ENCODE peak calls at places on chromosomes 6 and 20, in seven cellular contexts. One of them, this sample, is unnamed.

GRCh38 chr20:6588296-6588695 is 179.2 kb upstream of the BMP2 start:
- DNase-seq in upper lobe of right lung: no peak
- DNase-seq in activated CD8-positive, alpha-beta memory T cell treated with anti-CD3 and anti-CD28 coated beads for 24 hours: no peak
- DNase-seq in ecto neural progenitor cell: no peak
- DNase-seq in HuH-7: no peak
- DNase-seq in cardiac fibroblast: peak; percentile 50
- DNase-seq in stimulated activated CD4-positive, alpha-beta T cell treated with anti-CD3 and anti-CD28 coated beads, Interleukin-2, amount 100 ng/mL, for 24 hours: no peak
- DNase-seq in this sample: no peak

GRCh38 chr6:26520088-26520839 is 17.9 kb upstream of the HMGN4 start:
- DNase-seq in upper lobe of right lung: peak; percentile 77
- DNase-seq in activated CD8-positive, alpha-beta memory T cell treated with anti-CD3 and anti-CD28 coated beads for 24 hours: peak; percentile 78
- DNase-seq in ecto neural progenitor cell: no peak
- DNase-seq in HuH-7: peak; percentile 46
- DNase-seq in cardiac fibroblast: no peak
- DNase-seq in stimulated activated CD4-positive, alpha-beta T cell treated with anti-CD3 and anti-CD28 coated beads, Interleukin-2, amount 100 ng/mL, for 24 hours: peak; percentile 49
- DNase-seq in this sample: no peak

GRCh38 chr6:139568956-139569538 is 194.6 kb upstream of the CITED2 start:
- DNase-seq in upper lobe of right lung: no peak
- DNase-seq in activated CD8-positive, alpha-beta memory T cell treated with anti-CD3 and anti-CD28 coated beads for 24 hours: no peak
- DNase-seq in ecto neural progenitor cell: no peak
- DNase-seq in HuH-7: no peak
- DNase-seq in cardiac fibroblast: peak; percentile 90
- DNase-seq in stimulated activated CD4-positive, alpha-beta T cell treated with anti-CD3 and anti-CD28 coated beads, Interleukin-2, amount 100 ng/mL, for 24 hours: no peak
- DNase-seq in this sample: no peak

GRCh38 chr20:42588847-42589246 is 600.9 kb downstream of the PTPRT start:
- DNase-seq in upper lobe of right lung: no peak
- DNase-seq in activated CD8-positive, alpha-beta memory T cell treated with anti-CD3 and anti-CD28 coated beads for 24 hours: no peak
- DNase-seq in ecto neural progenitor cell: no peak
- DNase-seq in HuH-7: no peak
- DNase-seq in cardiac fibroblast: no peak
- DNase-seq in stimulated activated CD4-positive, alpha-beta T cell treated with anti-CD3 and anti-CD28 coated beads, Interleukin-2, amount 100 ng/mL, for 24 hours: no peak
- DNase-seq in this sample: no peak

GRCh38 chr6:106973841-106974336 is 640 bp downstream of the CD24 start:
- DNase-seq in upper lobe of right lung: peak; percentile 68
- DNase-seq in activated CD8-positive, alpha-beta memory T cell treated with anti-CD3 and anti-CD28 coated beads for 24 hours: peak; percentile 68
- DNase-seq in ecto neural progenitor cell: no peak
- DNase-seq in HuH-7: peak; percentile 31
- DNase-seq in cardiac fibroblast: no peak
- DNase-seq in stimulated activated CD4-positive, alpha-beta T cell treated with anti-CD3 and anti-CD28 coated beads, Interleukin-2, amount 100 ng/mL, for 24 hours: peak; percentile 13
- DNase-seq in this sample: no peak

GRCh38 chr6:34414999-34415858 is 10.6 kb downstream of the RPS10 start:
- DNase-seq in upper lobe of right lung: no peak
- DNase-seq in activated CD8-positive, alpha-beta memory T cell treated with anti-CD3 and anti-CD28 coated beads for 24 hours: no peak
- DNase-seq in ecto neural progenitor cell: no peak
- DNase-seq in HuH-7: peak; percentile 58
- DNase-seq in cardiac fibroblast: peak; percentile 84
- DNase-seq in stimulated activated CD4-positive, alpha-beta T cell treated with anti-CD3 and anti-CD28 coated beads, Interleukin-2, amount 100 ng/mL, for 24 hours: no peak
- DNase-seq in this sample: no peak

GRCh38 chr20:57566803-57567459 is 6.0 kb downstream of the PCK1 start:
- DNase-seq in upper lobe of right lung: no peak
- DNase-seq in activated CD8-positive, alpha-beta memory T cell treated with anti-CD3 and anti-CD28 coated beads for 24 hours: no peak
- DNase-seq in ecto neural progenitor cell: no peak
- DNase-seq in HuH-7: no peak
- DNase-seq in cardiac fibroblast: no peak
- DNase-seq in stimulated activated CD4-positive, alpha-beta T cell treated with anti-CD3 and anti-CD28 coated beads, Interleukin-2, amount 100 ng/mL, for 24 hours: no peak
- DNase-seq in this sample: no peak

GRCh38 chr6:170290306-170291128 is at the start of gene DLL1:
- DNase-seq in upper lobe of right lung: no peak
- DNase-seq in activated CD8-positive, alpha-beta memory T cell treated with anti-CD3 and anti-CD28 coated beads for 24 hours: peak; percentile 74
- DNase-seq in ecto neural progenitor cell: peak; percentile 91
- DNase-seq in HuH-7: no peak
- DNase-seq in cardiac fibroblast: peak; percentile 44
- DNase-seq in stimulated activated CD4-positive, alpha-beta T cell treated with anti-CD3 and anti-CD28 coated beads, Interleukin-2, amount 100 ng/mL, for 24 hours: peak; percentile 48
- DNase-seq in this sample: no peak

GRCh38 chr20:32970973-32971300 is 33.3 kb downstream of the SUN5 start:
- DNase-seq in upper lobe of right lung: peak; percentile 56
- DNase-seq in activated CD8-positive, alpha-beta memory T cell treated with anti-CD3 and anti-CD28 coated beads for 24 hours: peak; percentile 73
- DNase-seq in ecto neural progenitor cell: peak; percentile 32
- DNase-seq in HuH-7: no peak
- DNase-seq in cardiac fibroblast: no peak
- DNase-seq in stimulated activated CD4-positive, alpha-beta T cell treated with anti-CD3 and anti-CD28 coated beads, Interleukin-2, amount 100 ng/mL, for 24 hours: peak; percentile 24
- DNase-seq in this sample: no peak

GRCh38 chr6:135728589-135728988 is 122.9 kb upstream of the PDE7B start:
- DNase-seq in upper lobe of right lung: no peak
- DNase-seq in activated CD8-positive, alpha-beta memory T cell treated with anti-CD3 and anti-CD28 coated beads for 24 hours: no peak
- DNase-seq in ecto neural progenitor cell: no peak
- DNase-seq in HuH-7: no peak
- DNase-seq in cardiac fibroblast: no peak
- DNase-seq in stimulated activated CD4-positive, alpha-beta T cell treated with anti-CD3 and anti-CD28 coated beads, Interleukin-2, amount 100 ng/mL, for 24 hours: no peak
- DNase-seq in this sample: no peak

GRCh38 chr6:53210821-53211220 is 62.2 kb upstream of the GCM1 start:
- DNase-seq in upper lobe of right lung: no peak
- DNase-seq in activated CD8-positive, alpha-beta memory T cell treated with anti-CD3 and anti-CD28 coated beads for 24 hours: no peak
- DNase-seq in ecto neural progenitor cell: no peak
- DNase-seq in HuH-7: no peak
- DNase-seq in cardiac fibroblast: no peak
- DNase-seq in stimulated activated CD4-positive, alpha-beta T cell treated with anti-CD3 and anti-CD28 coated beads, Interleukin-2, amount 100 ng/mL, for 24 hours: no peak
- DNase-seq in this sample: no peak

GRCh38 chr20:57851786-57852185 is 142.0 kb upstream of the PMEPA1 start:
- DNase-seq in upper lobe of right lung: no peak
- DNase-seq in activated CD8-positive, alpha-beta memory T cell treated with anti-CD3 and anti-CD28 coated beads for 24 hours: no peak
- DNase-seq in ecto neural progenitor cell: no peak
- DNase-seq in HuH-7: no peak
- DNase-seq in cardiac fibroblast: no peak
- DNase-seq in stimulated activated CD4-positive, alpha-beta T cell treated with anti-CD3 and anti-CD28 coated beads, Interleukin-2, amount 100 ng/mL, for 24 hours: no peak
- DNase-seq in this sample: peak; percentile 2

GRCh38 chr6:48664850-48665249 is 553.9 kb upstream of the PTCHD4 start:
- DNase-seq in upper lobe of right lung: no peak
- DNase-seq in activated CD8-positive, alpha-beta memory T cell treated with anti-CD3 and anti-CD28 coated beads for 24 hours: no peak
- DNase-seq in ecto neural progenitor cell: no peak
- DNase-seq in HuH-7: no peak
- DNase-seq in cardiac fibroblast: no peak
- DNase-seq in stimulated activated CD4-positive, alpha-beta T cell treated with anti-CD3 and anti-CD28 coated beads, Interleukin-2, amount 100 ng/mL, for 24 hours: no peak
- DNase-seq in this sample: no peak

GRCh38 chr6:51049288-51049982 is 230.8 kb downstream of the TFAP2B start:
- DNase-seq in upper lobe of right lung: no peak
- DNase-seq in activated CD8-positive, alpha-beta memory T cell treated with anti-CD3 and anti-CD28 coated beads for 24 hours: no peak
- DNase-seq in ecto neural progenitor cell: no peak
- DNase-seq in HuH-7: no peak
- DNase-seq in cardiac fibroblast: no peak
- DNase-seq in stimulated activated CD4-positive, alpha-beta T cell treated with anti-CD3 and anti-CD28 coated beads, Interleukin-2, amount 100 ng/mL, for 24 hours: no peak
- DNase-seq in this sample: no peak

GRCh38 chr20:58715709-58716475 is 23.3 kb downstream of the NPEPL1 start:
- DNase-seq in upper lobe of right lung: peak; percentile 59
- DNase-seq in activated CD8-positive, alpha-beta memory T cell treated with anti-CD3 and anti-CD28 coated beads for 24 hours: peak; percentile 49
- DNase-seq in ecto neural progenitor cell: peak; percentile 30
- DNase-seq in HuH-7: peak; percentile 7
- DNase-seq in cardiac fibroblast: no peak
- DNase-seq in stimulated activated CD4-positive, alpha-beta T cell treated with anti-CD3 and anti-CD28 coated beads, Interleukin-2, amount 100 ng/mL, for 24 hours: no peak
- DNase-seq in this sample: peak; percentile 81

GRCh38 chr6:1525364-1526038 is 84.2 kb upstream of the FOXC1 start:
- DNase-seq in upper lobe of right lung: no peak
- DNase-seq in activated CD8-positive, alpha-beta memory T cell treated with anti-CD3 and anti-CD28 coated beads for 24 hours: no peak
- DNase-seq in ecto neural progenitor cell: no peak
- DNase-seq in HuH-7: no peak
- DNase-seq in cardiac fibroblast: no peak
- DNase-seq in stimulated activated CD4-positive, alpha-beta T cell treated with anti-CD3 and anti-CD28 coated beads, Interleukin-2, amount 100 ng/mL, for 24 hours: no peak
- DNase-seq in this sample: no peak

This sample was measured in osteocyte.